ENCODE peak calls at places on chromosome 19, in eight cellular contexts. Z is CD4-positive, CD25-positive, alpha-beta regulatory T cell; A is brain microvascular endothelial cell; P is PC-3; O is right lobe of liver; D is right atrium auricular region; F is testis; J is hepatocyte. K is an unnamed sample.

GRCh38 chr19:2087621-2088100 is 8.5 kb downstream of the MOB3A start:
- DNase-seq in Z (no peak), F (no peak), J (no peak), P (no peak), A (no peak), D (no peak), O (no peak), K (no peak)

GRCh38 chr19:17289489-17289888 is 7.8 kb downstream of the ANKLE1 start:
- DNase-seq in D (no peak), J (peak; percentile 76), F (peak; percentile 82), P (peak; percentile 24), A (peak; percentile 88), O (peak; percentile 65), Z (no peak), K (peak; percentile 91)

GRCh38 chr19:12137541-12137940 is 2.6 kb downstream of the ZNF20 start:
- DNase-seq in D (no peak), J (no peak), F (no peak), O (no peak), A (no peak), P (peak; percentile 17), Z (no peak), K (no peak)

GRCh38 chr19:30168760-30169159 is 203.4 kb upstream of the ZNF536 start:
- DNase-seq in O (no peak), A (no peak), D (no peak), J (no peak), P (no peak), Z (no peak), F (no peak), K (no peak)

GRCh38 chr19:12720851-12721655 is 2.7 kb downstream of the TNPO2 start:
- DNase-seq in Z (no peak), F (peak; percentile 47), A (no peak), D (no peak), P (peak; percentile 30), O (no peak), J (peak; percentile 49), K (peak; percentile 78)

GRCh38 chr19:3479819-3480215 is 508 bp downstream of the SMIM24 start:
- DNase-seq in F (no peak), J (peak; percentile 54), P (no peak), Z (peak; percentile 26), D (no peak), A (no peak), O (no peak), K (no peak)

GRCh38 chr19:35266904-35267817 is 1.6 kb upstream of the USF2 start:
- DNase-seq in D (no peak), O (peak; percentile 71), P (peak; percentile 12), F (peak; percentile 68), J (peak; percentile 69), A (no peak), Z (peak; percentile 18), K (peak; percentile 69)

GRCh38 chr19:49560358-49560900 is 19.9 kb downstream of the NOSIP start:
- DNase-seq in F (peak; percentile 35), O (no peak), J (no peak), D (no peak), P (no peak), A (no peak), Z (no peak), K (no peak)

GRCh38 chr19:2034729-2035589 is 16.1 kb downstream of the MKNK2 start:
- DNase-seq in F (peak; percentile 67), P (peak; percentile 75), A (no peak), D (no peak), J (peak; percentile 46), Z (peak; percentile 71), O (peak; percentile 68), K (peak; percentile 78)

GRCh38 chr19:16836115-16836905 is 7.1 kb downstream of the SIN3B start:
- DNase-seq in O (no peak), D (no peak), A (peak; percentile 20), J (no peak), P (no peak), F (peak; percentile 81), Z (no peak), K (no peak)

DNA sequence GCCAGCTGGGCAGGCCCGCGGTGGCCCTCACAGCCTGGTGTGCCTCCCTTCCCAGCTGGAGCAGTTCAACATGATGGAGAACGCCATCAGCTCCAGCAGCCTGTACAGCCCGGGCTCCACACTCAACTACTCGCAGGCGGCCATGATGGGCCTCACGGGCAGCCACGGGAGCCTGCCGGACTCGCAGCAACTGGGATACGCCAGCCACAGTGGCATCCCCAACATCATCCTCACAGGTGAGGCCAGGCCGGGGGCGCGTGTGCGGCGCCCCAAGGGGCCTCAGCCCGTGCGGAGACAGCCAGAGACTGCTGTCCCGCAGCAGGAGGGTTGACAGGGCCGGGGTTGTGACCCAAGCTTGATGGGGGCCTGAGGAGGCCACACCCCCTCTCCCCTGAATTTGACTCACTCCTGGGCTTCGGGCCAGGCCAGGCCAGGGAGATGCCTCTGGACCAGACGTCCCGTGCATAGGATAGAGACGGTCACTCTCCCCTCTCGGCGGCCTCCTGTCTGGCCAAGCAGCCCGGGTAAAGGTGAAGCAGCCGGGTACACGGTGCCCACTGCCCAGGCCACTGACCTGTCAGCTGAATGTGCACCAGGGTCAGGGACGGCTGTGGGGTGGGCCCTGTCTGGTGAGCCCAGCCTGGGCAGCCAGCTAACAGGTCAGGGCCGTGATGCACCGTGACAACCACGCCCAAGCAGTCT is 15.4 kb downstream of the COMP start:
- DNase-seq in O (no peak), D (no peak), P (peak; percentile 58), A (peak; percentile 45), Z (no peak), F (no peak), J (no peak), K (no peak)
- H3K27me3 ChIP-seq in O (no peaks in the 10 kb centered on the region), D (no peaks in the 10 kb centered on the region), P (no peaks in the 10 kb centered on the region), A (peaks cover 4% of the 10 kb centered on the region), Z (no peaks in the 10 kb centered on the region), F (no peaks in the 10 kb centered on the region), J (peaks cover 11% of the 10 kb centered on the region), K (no peaks in the 10 kb centered on the region)

DNA sequence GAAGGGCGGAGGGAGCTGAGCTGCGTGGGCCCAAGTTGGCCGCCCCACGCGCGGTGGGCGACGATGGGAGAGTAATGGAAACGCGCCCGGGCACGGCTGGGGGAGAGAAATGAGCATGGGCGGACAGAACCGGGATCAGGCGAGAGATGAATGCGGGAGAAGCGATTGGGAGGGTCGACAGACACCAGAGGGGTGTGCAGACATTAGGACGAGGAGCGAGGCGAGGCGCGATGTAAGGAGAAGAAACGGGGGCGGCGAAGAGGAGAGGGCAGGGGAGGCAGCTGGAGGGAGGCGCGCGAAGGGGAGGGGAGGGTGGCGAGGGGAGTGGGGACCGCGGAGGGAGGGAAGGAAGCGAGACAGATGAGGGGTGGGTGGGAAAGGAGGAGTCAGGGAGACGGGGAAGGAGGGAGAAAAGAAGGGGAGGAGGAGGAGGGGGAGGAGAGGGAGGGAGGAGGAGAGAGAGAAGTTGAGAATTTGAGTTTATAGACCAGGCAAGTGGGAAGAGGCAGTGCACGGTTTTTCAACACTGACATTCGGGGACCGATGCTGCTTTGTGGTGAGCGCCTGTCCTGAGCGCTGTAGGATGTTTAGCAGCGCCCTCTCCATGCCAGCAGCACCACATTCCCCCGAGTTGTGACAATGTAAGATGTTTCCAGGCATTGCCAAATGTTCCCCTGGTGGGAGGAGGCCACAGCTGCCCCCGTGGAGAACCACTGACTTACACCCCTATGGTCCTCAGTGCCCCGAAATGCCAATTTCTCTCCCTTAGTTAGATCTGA is at the start of gene SHISA7:
- DNase-seq in O (peak; percentile 28), F (no peak), J (no peak), Z (no peak), D (no peak), P (peak; percentile 23), A (no peak), K (no peak)
- H3K4me3 ChIP-seq in O (no peak within 1 kb of the TSS), F (no peak within 1 kb of the TSS), J (no peak within 1 kb of the TSS), Z (no peak within 1 kb of the TSS), D (no peak within 1 kb of the TSS), P (no peak within 1 kb of the TSS), A (no peak within 1 kb of the TSS), K (no peak within 1 kb of the TSS)

GRCh38 chr19:27753622-27754021 is 1459.3 kb downstream of the UQCRFS1 start:
- DNase-seq in P (no peak), J (no peak), A (no peak), Z (no peak), O (peak; percentile 3), F (no peak), D (no peak), K (no peak)

GRCh38 chr19:27752530-27753184 is 1460.3 kb downstream of the UQCRFS1 start:
- DNase-seq in J (no peak), F (no peak), A (no peak), Z (no peak), O (peak; percentile 15), P (no peak), D (no peak), K (no peak)

GRCh38 chr19:27750697-27751391 is 1462.1 kb downstream of the UQCRFS1 start:
- DNase-seq in F (no peak), J (no peak), D (no peak), O (no peak), A (no peak), P (no peak), Z (no peak), K (no peak)

GRCh38 chr19:27758626-27759505 is 1454.1 kb downstream of the UQCRFS1 start:
- DNase-seq in F (no peak), Z (no peak), P (no peak), D (no peak), O (no peak), J (no peak), A (no peak), K (no peak)

DNA sequence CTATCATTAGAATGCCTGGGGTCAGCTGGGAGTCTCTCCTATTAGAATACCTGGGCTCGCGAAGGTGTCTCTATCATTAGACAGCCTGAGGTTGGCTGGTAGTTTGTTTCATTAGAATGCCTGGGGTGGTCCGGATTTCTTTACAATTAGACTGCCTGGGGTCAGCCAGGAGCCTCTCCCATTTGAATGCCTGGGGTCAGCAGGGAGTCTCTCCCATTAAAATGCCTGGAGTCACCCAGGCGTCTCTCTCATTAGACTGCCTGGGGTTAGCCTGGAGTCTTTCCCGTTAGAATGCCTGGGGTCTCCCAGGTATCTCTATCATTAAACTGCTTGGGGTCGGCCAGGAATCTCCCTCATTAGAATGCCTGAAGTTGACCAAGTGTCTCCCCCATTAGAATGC is 1458.3 kb downstream of the UQCRFS1 start:
- DNase-seq in Z (no peak), F (no peak), O (no peak), P (no peak), D (no peak), J (no peak), A (no peak), K (no peak)
- H3K27me3 ChIP-seq in Z (no peaks in the 10 kb centered on the region), F (no peaks in the 10 kb centered on the region), O (no peaks in the 10 kb centered on the region), P (no peaks in the 10 kb centered on the region), D (no peaks in the 10 kb centered on the region), J (no peaks in the 10 kb centered on the region), A (no peaks in the 10 kb centered on the region), K (no peaks in the 10 kb centered on the region)

GRCh38 chr19:40214936-40215335 is 3.2 kb downstream of the TTC9B start:
- DNase-seq in J (no peak), D (no peak), Z (no peak), O (no peak), F (no peak), P (no peak), A (no peak), K (no peak)
- H3K4me3 ChIP-seq in J (no peak overlapping the region), D (no peak overlapping the region), Z (no peak overlapping the region), O (no peak overlapping the region), F (no peak overlapping the region), P (no peak overlapping the region), A (no peak overlapping the region), K (no peak overlapping the region)

K was measured in right cardiac atrium.